ENCODE peak calls at places on chromosome 2, in nine cellular contexts. T, S, A, L, K, V, N, W and O are unnamed samples.

GRCh38 chr2:233031556-233032500 is 644 bp upstream of the NEU2 start:
- DNase-seq in N (no peak), W (no peak), L (no peak), V (no peak), T (no peak), K (no peak), S (no peak), A (no peak), O (no peak)

GRCh38 chr2:240579771-240580614 is 6.5 kb upstream of the CAPN10 start:
- DNase-seq in N (peak), V (peak), K (peak), S (peak), W (no peak), T (no peak), L (peak), A (no peak), O (no peak)

GRCh38 chr2:6977095-6977777 is 60.0 kb downstream of the RNF144A start:
- DNase-seq in A (no peak), T (no peak), S (no peak), V (peak), W (peak), K (peak), N (no peak), L (peak), O (no peak)

GRCh38 chr2:170744248-170745002 is 25.8 kb upstream of the ERICH2 start:
- DNase-seq in T (no peak), A (no peak), W (no peak), N (peak), L (peak), V (no peak), S (peak), K (peak), O (no peak)

GRCh38 chr2:605674-606608 is 71.3 kb downstream of the TMEM18 start:
- DNase-seq in S (no peak), W (no peak), T (no peak), N (no peak), V (no peak), L (no peak), K (no peak), A (no peak), O (no peak)

GRCh38 chr2:46167924-46168323 is 129.3 kb upstream of the EPAS1 start:
- DNase-seq in A (no peak), N (no peak), W (no peak), V (peak), T (no peak), K (no peak), S (no peak), L (no peak), O (no peak)

GRCh38 chr2:7096726-7097352 is 179.6 kb downstream of the RNF144A start:
- DNase-seq in T (no peak), N (no peak), L (no peak), V (no peak), W (no peak), S (no peak), K (no peak), A (no peak), O (no peak)

GRCh38 chr2:235011607-235011928 is 59.8 kb downstream of the SH3BP4 start:
- DNase-seq in T (no peak), V (no peak), S (no peak), A (peak), L (no peak), W (no peak), K (no peak), N (no peak), O (no peak)

GRCh38 chr2:10534514-10535250 is 86.6 kb upstream of the ODC1 start:
- DNase-seq in S (no peak), L (peak), W (no peak), N (no peak), V (no peak), K (peak), T (no peak), A (no peak), O (no peak)

GRCh38 chr2:5121677-5122076 is 570.5 kb upstream of the SOX11 start:
- DNase-seq in W (no peak), T (peak), N (no peak), L (no peak), K (no peak), A (peak), V (no peak), S (no peak), O (no peak)